ENCODE peak calls at places on chromosomes 2 and 18, in four cellular contexts. E is brain microvascular endothelial cell, D is GM23248, J is epithelial cell of esophagus. O is an unnamed sample.

GRCh38 chr2:229378386-229378785 is 107.3 kb upstream of the PID1 start:
- DNase-seq in E (no peak), D (no peak), J (peak; percentile 37), O (no peak)

GRCh38 chr2:190315273-190315672 is 4.4 kb downstream of the HIBCH start:
- DNase-seq in E (no peak), D (no peak), J (no peak), O (no peak)

GRCh38 chr2:147634801-147635200 is 210.0 kb upstream of the ACVR2A start:
- DNase-seq in E (no peak), D (no peak), J (no peak), O (no peak)

GRCh38 chr2:30949435-30949834 is 142.2 kb upstream of the CAPN13 start:
- DNase-seq in E (no peak), D (peak; percentile 49), J (no peak), O (no peak)

GRCh38 chr2:25421289-25421688 is 79.6 kb upstream of the DNMT3A start:
- DNase-seq in E (no peak), D (no peak), J (no peak), O (no peak)

GRCh38 chr18:31497711-31498449 is at the start of gene DSG2:
- DNase-seq in E (no peak), D (peak; percentile 24), J (peak; percentile 87), O (peak; percentile 64)

GRCh38 chr2:237873382-237873781 is 14.0 kb downstream of the RAMP1 start:
- DNase-seq in E (no peak), D (no peak), J (peak; percentile 95), O (no peak)

GRCh38 chr2:196172976-196173375 is 1.6 kb upstream of the STK17B start:
- DNase-seq in E (no peak), D (no peak), J (no peak), O (no peak)

GRCh38 chr2:142180820-142181533 is 50.2 kb upstream of the LRP1B start:
- DNase-seq in E (peak; percentile 53), D (peak; percentile 70), J (peak; percentile 55), O (peak; percentile 25)

GRCh38 chr18:50644807-50645206 is 84.9 kb downstream of the MAPK4 start:
- DNase-seq in E (no peak), D (peak; percentile 22), J (peak; percentile 63), O (no peak)
- H3K4me3 ChIP-seq in E (no peak overlapping the region), D (no peak overlapping the region), J (no peak overlapping the region), O (no peak overlapping the region)

GRCh38 chr2:230668184-230668938 is 44.3 kb upstream of the CAB39 start:
- DNase-seq in E (no peak), D (no peak), J (peak; percentile 74), O (peak; percentile 53)

GRCh38 chr2:230665263-230665691 is 47.4 kb upstream of the CAB39 start:
- DNase-seq in E (no peak), D (no peak), J (no peak), O (no peak)

GRCh38 chr2:230666446-230666845 is 46.2 kb upstream of the CAB39 start:
- DNase-seq in E (no peak), D (no peak), J (no peak), O (no peak)

GRCh38 chr2:230668939-230669303 is 43.7 kb upstream of the CAB39 start:
- DNase-seq in E (no peak), D (no peak), J (no peak), O (no peak)

GRCh38 chr2:230666885-230667712 is 45.5 kb upstream of the CAB39 start:
- DNase-seq in E (peak; percentile 16), D (peak; percentile 42), J (peak; percentile 89), O (peak; percentile 71)
- H3K4me3 ChIP-seq in E (no peak overlapping the region), D (no peak overlapping the region), J (no peak overlapping the region), O (no peak overlapping the region)

GRCh38 chr18:57846258-57846657 is 43.1 kb upstream of the ATP8B1 start:
- DNase-seq in E (peak; percentile 88), D (peak; percentile 69), J (peak; percentile 46), O (peak; percentile 50)

GRCh38 chr18:57844319-57844718 is 41.2 kb upstream of the ATP8B1 start:
- DNase-seq in E (no peak), D (no peak), J (no peak), O (no peak)

GRCh38 chr18:57841568-57841967 is 38.5 kb upstream of the ATP8B1 start:
- DNase-seq in E (no peak), D (no peak), J (no peak), O (no peak)

GRCh38 chr18:57843403-57843802 is 40.3 kb upstream of the ATP8B1 start:
- DNase-seq in E (no peak), D (no peak), J (no peak), O (no peak)

GRCh38 chr18:57845468-57846103 is 42.5 kb upstream of the ATP8B1 start:
- DNase-seq in E (no peak), D (no peak), J (no peak), O (no peak)
- H3K4me3 ChIP-seq in E (no peak overlapping the region), D (no peak overlapping the region), J (no peak overlapping the region), O (no peak overlapping the region)

GRCh38 chr2:38495880-38496279 is 106.8 kb downstream of the HNRNPLL start:
- DNase-seq in E (no peak), D (no peak), J (no peak), O (no peak)

GRCh38 chr2:38497670-38498037 is 105.1 kb downstream of the HNRNPLL start:
- DNase-seq in E (no peak), D (no peak), J (no peak), O (no peak)

GRCh38 chr2:38499921-38500634 is 102.7 kb downstream of the HNRNPLL start:
- DNase-seq in E (no peak), D (peak; percentile 17), J (no peak), O (no peak)

GRCh38 chr2:38496927-38497669 is 105.6 kb downstream of the HNRNPLL start:
- DNase-seq in E (no peak), D (peak; percentile 14), J (peak; percentile 19), O (peak; percentile 21)

GRCh38 chr2:38498039-38498438 is 104.7 kb downstream of the HNRNPLL start:
- DNase-seq in E (no peak), D (no peak), J (no peak), O (no peak)
- H3K4me3 ChIP-seq in E (no peak overlapping the region), D (no peak overlapping the region), J (no peak overlapping the region), O (no peak overlapping the region)

DNA sequence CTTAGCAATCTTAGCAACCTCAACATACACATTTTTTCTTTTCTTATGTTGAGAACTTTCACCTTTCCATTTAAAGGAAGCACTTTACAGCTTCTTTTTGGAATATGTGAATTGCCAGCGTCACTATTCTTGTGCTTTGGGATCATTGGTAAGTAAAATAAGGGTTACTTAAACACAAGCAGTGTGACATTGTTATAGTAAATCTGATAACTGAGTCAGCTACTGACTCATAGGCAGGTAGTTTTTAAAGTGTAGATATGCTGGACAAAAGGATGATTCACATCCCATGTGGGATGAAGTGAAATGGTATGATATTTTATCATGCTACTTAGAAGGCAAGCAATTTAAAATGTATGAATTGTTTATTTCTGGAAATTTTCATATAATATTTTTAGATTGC is 637.2 kb downstream of the DCDC2C start:
- DNase-seq in E (peak; percentile 14), D (no peak), J (peak; percentile 49), O (no peak)
- H3K4me3 ChIP-seq in E (no peak overlapping the region), D (no peak overlapping the region), J (no peak overlapping the region), O (no peak overlapping the region)